ENCODE peak calls at places on chromosomes 6 and 20, in nine cellular contexts. B is stimulated activated CD4-positive, alpha-beta T cell treated with anti-CD3 and anti-CD28 coated beads, Interleukin-4, amount 100 ng/mL, for 48 hours; E is activated T-cell treated with anti-CD3 and anti-CD28 coated beads, Interleukin-2, amount 50 U/mL, for 72 hours; G is ELF-1; A is GM20000; X is HFF-Myc; Q is RCC 7860; W is stimulated activated CD8-positive, alpha-beta memory T cell treated with anti-CD3 and anti-CD28 coated beads, Interleukin-2, amount 100 ng/mL, for 1 hour; D is iris pigment epithelial cell. M is an unnamed sample.

GRCh38 chr6:20732896-20733295 is 198.6 kb downstream of the CDKAL1 start:
- DNase-seq in B (no peak), E (no peak), G (no peak), A (no peak), X (no peak), Q (no peak), W (no peak), D (no peak), M (no peak)

GRCh38 chr20:63957690-63958441 is 1.6 kb upstream of the UCKL1 start:
- DNase-seq in B (no peak), E (peak), G (peak), A (no peak), X (no peak), Q (no peak), W (no peak), D (no peak), M (peak)

GRCh38 chr6:160127270-160128124 is 5.9 kb downstream of the SLC22A1 start:
- DNase-seq in B (no peak), E (no peak), G (no peak), A (no peak), X (no peak), Q (no peak), W (no peak), D (no peak), M (no peak)

GRCh38 chr6:101614774-101615173 is 221.3 kb downstream of the GRIK2 start:
- DNase-seq in B (no peak), E (no peak), G (peak), A (no peak), X (no peak), Q (peak), W (no peak), D (peak), M (peak)

GRCh38 chr6:143607959-143608358 is 69.8 kb upstream of the PHACTR2 start:
- DNase-seq in B (no peak), E (no peak), G (no peak), A (no peak), X (no peak), Q (no peak), W (no peak), D (no peak), M (no peak)

GRCh38 chr20:9353180-9353915 is 161.0 kb upstream of the LAMP5 start:
- DNase-seq in B (no peak), E (no peak), G (no peak), A (no peak), X (no peak), Q (no peak), W (no peak), D (no peak), M (peak)

GRCh38 chr6:127869772-127870404 is 31.0 kb downstream of the THEMIS start:
- DNase-seq in B (no peak), E (no peak), G (no peak), A (no peak), X (no peak), Q (no peak), W (no peak), D (no peak), M (peak)

GRCh38 chr20:59207742-59208357 is 44.2 kb downstream of the ZNF831 start:
- DNase-seq in B (peak), E (peak), G (peak), A (peak), X (no peak), Q (no peak), W (peak), D (no peak), M (peak)

GRCh38 chr20:61662226-61662945 is 403.3 kb downstream of the TAF4 start:
- DNase-seq in B (no peak), E (no peak), G (peak), A (no peak), X (no peak), Q (no peak), W (no peak), D (no peak), M (no peak)

GRCh38 chr6:143555071-143555492 is 43.6 kb upstream of the FUCA2 start:
- DNase-seq in B (no peak), E (no peak), G (no peak), A (no peak), X (no peak), Q (no peak), W (no peak), D (no peak), M (no peak)

GRCh38 chr6:132713355-132714134 is at the start of gene VNN1:
- DNase-seq in B (no peak), E (no peak), G (no peak), A (no peak), X (no peak), Q (no peak), W (no peak), D (no peak), M (no peak)

GRCh38 chr20:49956689-49957443 is 20.7 kb downstream of the RNF114 start:
- DNase-seq in B (no peak), E (no peak), G (no peak), A (no peak), X (no peak), Q (no peak), W (no peak), D (no peak), M (no peak)

GRCh38 chr6:145733770-145734169 is 1.6 kb downstream of the EPM2A start:
- DNase-seq in B (no peak), E (no peak), G (no peak), A (no peak), X (no peak), Q (no peak), W (no peak), D (peak), M (no peak)

GRCh38 chr20:23820493-23820892 is 6.0 kb downstream of the CST2 start:
- DNase-seq in B (no peak), E (no peak), G (no peak), A (no peak), X (no peak), Q (no peak), W (no peak), D (peak), M (peak)

M was measured in fibroblast of pulmonary artery.